ENCODE peak calls at places on chromosomes 11 and 22, in nine cellular contexts. W, V, I, T, M, O, N, R and F are unnamed samples.

GRCh38 chr11:288328-289144 is at the start of gene PGGHG:
- DNase-seq in W (peak; percentile 84), T (peak; percentile 72), N (peak; percentile 86), R (peak; percentile 39), I (peak; percentile 71), V (no peak), O (peak; percentile 73), M (peak; percentile 84), F (peak; percentile 82)

GRCh38 chr22:24134090-24134846 is 47.0 kb upstream of the SUSD2 start:
- DNase-seq in I (peak; percentile 93), N (no peak), O (no peak), T (no peak), W (peak; percentile 34), V (no peak), M (no peak), R (peak; percentile 30), F (no peak)

GRCh38 chr11:22879615-22880014 is 19.3 kb upstream of the CCDC179 start:
- DNase-seq in O (peak; percentile 12), N (no peak), R (no peak), V (peak; percentile 42), I (no peak), T (peak; percentile 12), M (no peak), W (no peak), F (no peak)

GRCh38 chr11:62919476-62919875 is 1.7 kb downstream of the CHRM1 start:
- DNase-seq in V (no peak), T (no peak), I (no peak), R (no peak), W (no peak), M (no peak), O (no peak), N (no peak), F (no peak)

GRCh38 chr11:104531075-104531474 is 367.1 kb upstream of the PDGFD start:
- DNase-seq in W (no peak), N (peak; percentile 1), V (peak; percentile 15), M (no peak), T (peak; percentile 7), O (no peak), R (no peak), I (no peak), F (peak; percentile 5)

GRCh38 chr11:114145166-114145695 is 85.7 kb downstream of the ZBTB16 start:
- DNase-seq in T (no peak), I (no peak), R (no peak), V (no peak), O (no peak), W (no peak), N (no peak), M (no peak), F (no peak)

GRCh38 chr22:37211853-37212173 is 464 bp downstream of the SSTR3 start:
- DNase-seq in M (no peak), R (no peak), V (no peak), O (no peak), I (no peak), T (no peak), N (no peak), W (no peak), F (no peak)

GRCh38 chr22:20438678-20439492 is 1.3 kb upstream of the SCARF2 start:
- DNase-seq in M (no peak), W (no peak), V (no peak), O (peak; percentile 76), N (no peak), R (peak; percentile 9), T (no peak), I (peak; percentile 33), F (no peak)

GRCh38 chr11:68552542-68552941 is 92.0 kb downstream of the PPP6R3 start:
- DNase-seq in W (no peak), N (no peak), V (no peak), O (no peak), I (no peak), R (no peak), T (no peak), M (no peak), F (no peak)

GRCh38 chr22:27150530-27150909 is 493.1 kb downstream of the MIAT start:
- DNase-seq in N (no peak), V (no peak), W (no peak), M (no peak), T (peak; percentile 8), O (peak; percentile 47), I (no peak), R (no peak), F (no peak)

GRCh38 chr11:12789574-12789973 is 115.4 kb downstream of the TEAD1 start:
- DNase-seq in N (no peak), I (no peak), T (no peak), O (no peak), W (no peak), M (no peak), V (no peak), R (peak; percentile 18), F (no peak)

GRCh38 chr11:11584446-11584810 is 37.4 kb downstream of the GALNT18 start:
- DNase-seq in N (peak; percentile 82), T (no peak), I (no peak), R (no peak), O (peak; percentile 92), M (no peak), W (no peak), V (no peak), F (no peak)

GRCh38 chr11:120057595-120058581 is 80.0 kb downstream of the TRIM29 start:
- DNase-seq in I (no peak), T (no peak), R (peak; percentile 24), O (peak; percentile 78), M (peak; percentile 34), W (no peak), V (no peak), N (no peak), F (peak; percentile 86)

DNA sequence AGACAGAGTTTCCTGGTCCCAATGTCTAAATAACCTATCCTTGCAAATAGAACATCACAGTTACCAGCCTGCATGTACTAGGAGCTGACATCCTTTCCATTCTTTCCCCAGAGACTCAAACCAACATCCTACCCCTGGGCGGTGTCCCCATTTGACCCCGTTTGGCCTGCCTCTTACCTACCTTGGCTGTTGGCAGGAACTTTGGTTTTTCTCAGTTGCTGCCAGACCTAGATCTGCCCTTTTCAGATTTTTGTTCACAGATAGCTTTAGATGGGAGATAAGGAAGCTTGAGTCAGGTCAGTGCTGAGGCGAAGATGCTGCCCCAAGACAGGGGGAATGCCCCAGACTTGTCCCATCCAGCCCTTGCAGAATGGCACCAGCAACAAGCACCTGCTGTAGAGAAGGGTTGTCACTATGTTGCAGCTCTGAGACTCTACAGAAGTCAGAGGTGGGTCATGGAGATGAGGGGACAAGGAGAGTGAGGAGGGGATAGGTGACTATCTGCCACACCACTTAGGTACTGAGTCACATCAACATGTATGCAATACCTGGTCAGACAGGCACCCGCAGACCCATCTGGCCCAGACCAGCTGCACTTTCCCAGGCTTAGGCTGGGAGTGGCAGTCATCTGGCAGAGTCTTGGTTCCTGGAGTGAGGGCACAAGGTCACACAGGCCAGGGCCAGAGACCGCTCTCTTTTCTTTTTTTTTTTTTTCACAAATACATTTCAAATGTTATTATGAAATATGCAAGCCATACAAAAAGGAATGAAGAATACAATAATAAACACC is 61.5 kb upstream of the POU2AF1 start:
- DNase-seq in M (peak; percentile 56), W (no peak), T (no peak), O (no peak), N (no peak), R (no peak), V (no peak), I (no peak), F (no peak)
- H3K4me1 ChIP-seq in M (no peaks in the 10 kb centered on the region), W (peaks cover 16% of the 10 kb centered on the region), T (no peaks in the 10 kb centered on the region), O (peaks cover 7% of the 10 kb centered on the region), N (no peaks in the 10 kb centered on the region), R (no peaks in the 10 kb centered on the region), V (no peaks in the 10 kb centered on the region), I (peaks cover 9% of the 10 kb centered on the region), F (no peaks in the 10 kb centered on the region)

DNA sequence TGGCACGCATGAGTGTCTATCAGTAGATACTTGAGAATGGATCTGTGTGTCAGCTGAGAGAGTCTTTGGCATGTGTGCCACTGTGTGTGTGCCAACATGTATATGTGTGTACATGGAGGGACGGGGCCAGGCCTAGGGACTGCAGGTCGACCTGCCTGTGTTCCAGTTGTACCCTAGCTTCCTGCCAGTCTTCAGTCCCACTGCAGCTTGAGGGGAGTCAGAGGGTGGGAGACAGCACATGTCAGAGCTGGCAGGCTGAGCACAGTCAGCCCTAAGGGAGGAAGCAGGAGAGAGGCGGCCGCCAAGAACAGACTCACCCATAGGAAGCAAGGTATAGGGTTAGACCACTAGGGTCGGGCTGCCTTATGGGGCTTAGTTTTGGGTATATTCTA is 5.6 kb downstream of the CLCF1 start:
- DNase-seq in I (no peak), O (peak; percentile 25), M (no peak), T (no peak), W (no peak), R (no peak), N (no peak), V (no peak), F (no peak)
- H3K4me1 ChIP-seq in I (peaks cover 58% of the 10 kb centered on the region), O (peaks cover 55% of the 10 kb centered on the region), M (peaks cover 21% of the 10 kb centered on the region), T (peaks cover 24% of the 10 kb centered on the region), W (peaks cover 45% of the 10 kb centered on the region), R (peaks cover 3% of the 10 kb centered on the region), N (peaks cover 81% of the 10 kb centered on the region), V (peaks cover 28% of the 10 kb centered on the region), F (no peaks in the 10 kb centered on the region)

DNA sequence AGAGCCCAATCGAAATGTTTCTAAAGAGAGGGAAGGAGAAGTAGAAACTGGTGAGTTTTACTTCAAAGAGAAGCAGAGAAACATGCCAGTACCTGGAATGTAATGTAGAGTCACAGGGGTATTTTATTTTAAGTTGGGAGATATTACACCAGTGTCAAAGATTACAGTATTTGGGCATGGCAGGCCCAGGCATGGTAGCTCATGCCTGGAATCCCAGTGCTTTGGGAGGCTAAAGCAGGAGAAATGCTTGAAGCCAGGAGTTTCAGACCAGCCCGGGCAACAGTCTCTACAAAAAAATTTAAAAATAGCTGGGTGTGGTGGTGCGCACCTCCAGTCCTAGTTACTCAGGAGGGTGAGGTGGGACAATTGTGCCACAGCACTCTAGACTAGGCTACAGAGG is 2.7 kb downstream of the SYCE3 start:
- DNase-seq in N (no peak), M (no peak), O (no peak), R (no peak), I (no peak), W (no peak), V (no peak), T (no peak), F (no peak)
- H3K4me1 ChIP-seq in N (no peaks in the 10 kb centered on the region), M (peaks cover 6% of the 10 kb centered on the region), O (no peaks in the 10 kb centered on the region), R (no peaks in the 10 kb centered on the region), I (no peaks in the 10 kb centered on the region), W (peaks cover 18% of the 10 kb centered on the region), V (peaks cover 5% of the 10 kb centered on the region), T (no peaks in the 10 kb centered on the region), F (no peaks in the 10 kb centered on the region)

GRCh38 chr11:108647387-108647700 is 17.5 kb upstream of the DDX10 start:
- DNase-seq in O (no peak), N (no peak), M (no peak), V (no peak), I (no peak), T (no peak), R (no peak), W (no peak), F (no peak)

GRCh38 chr11:108648528-108648885 is 16.4 kb upstream of the DDX10 start:
- DNase-seq in R (no peak), T (no peak), V (no peak), N (no peak), W (no peak), I (no peak), O (no peak), M (no peak), F (no peak)

GRCh38 chr11:108645956-108646355 is 18.9 kb upstream of the DDX10 start:
- DNase-seq in M (no peak), V (no peak), T (no peak), O (no peak), R (no peak), W (no peak), I (no peak), N (no peak), F (no peak)

GRCh38 chr11:108643974-108644373 is 20.9 kb upstream of the DDX10 start:
- DNase-seq in I (no peak), N (no peak), R (no peak), V (no peak), T (no peak), O (no peak), M (no peak), W (no peak), F (peak; percentile 73)

GRCh38 chr11:108647701-108648527 is 17.0 kb upstream of the DDX10 start:
- DNase-seq in R (peak; percentile 70), V (peak; percentile 77), W (peak; percentile 67), T (peak; percentile 76), I (peak; percentile 74), M (peak; percentile 70), O (peak; percentile 86), N (peak; percentile 18), F (peak; percentile 72)
- H3K4me1 ChIP-seq in R (no peaks in the 10 kb centered on the region), V (no peaks in the 10 kb centered on the region), W (no peaks in the 10 kb centered on the region), T (no peaks in the 10 kb centered on the region), I (no peaks in the 10 kb centered on the region), M (peaks cover 4% of the 10 kb centered on the region), O (peaks cover 9% of the 10 kb centered on the region), N (no peaks in the 10 kb centered on the region), F (no peaks in the 10 kb centered on the region)